ENCODE peak calls at places on chromosomes 5 and 9, in ten cellular contexts. One of them, this sample, is unnamed.

GRCh38 chr5:71615809-71616208 is 28.7 kb downstream of the MCCC2 start:
- DNase-seq in foreskin fibroblast: no peak
- DNase-seq in A673: no peak
- DNase-seq in breast epithelium: no peak
- DNase-seq in cardiac fibroblast: no peak
- DNase-seq in tibial nerve: no peak
- DNase-seq in astrocyte of the spinal cord: no peak
- DNase-seq in AG09309: no peak
- DNase-seq in right lobe of liver: no peak
- DNase-seq in mammary epithelial cell: no peak
- DNase-seq in this sample: no peak

GRCh38 chr5:167893271-167893670 is 398.2 kb upstream of the WWC1 start:
- DNase-seq in right lobe of liver: no peak
- DNase-seq in tibial nerve: no peak
- DNase-seq in cardiac fibroblast: no peak
- DNase-seq in AG09309: no peak
- DNase-seq in foreskin fibroblast: no peak
- DNase-seq in breast epithelium: no peak
- DNase-seq in mammary epithelial cell: no peak
- DNase-seq in A673: peak
- DNase-seq in astrocyte of the spinal cord: no peak
- DNase-seq in this sample: no peak

GRCh38 chr5:170333161-170333909 is 35.8 kb upstream of the LCP2 start:
- DNase-seq in A673: peak
- DNase-seq in breast epithelium: no peak
- DNase-seq in AG09309: no peak
- DNase-seq in astrocyte of the spinal cord: peak
- DNase-seq in tibial nerve: no peak
- DNase-seq in foreskin fibroblast: no peak
- DNase-seq in right lobe of liver: no peak
- DNase-seq in cardiac fibroblast: no peak
- DNase-seq in mammary epithelial cell: peak
- DNase-seq in this sample: peak

GRCh38 chr5:82308997-82309670 is 31.0 kb upstream of the RPS23 start:
- DNase-seq in AG09309: no peak
- DNase-seq in astrocyte of the spinal cord: no peak
- DNase-seq in tibial nerve: no peak
- DNase-seq in foreskin fibroblast: no peak
- DNase-seq in breast epithelium: no peak
- DNase-seq in A673: no peak
- DNase-seq in cardiac fibroblast: no peak
- DNase-seq in right lobe of liver: no peak
- DNase-seq in mammary epithelial cell: no peak
- DNase-seq in this sample: no peak

GRCh38 chr9:125861405-125862063 is 114.4 kb downstream of the PBX3 start:
- DNase-seq in breast epithelium: no peak
- DNase-seq in right lobe of liver: no peak
- DNase-seq in AG09309: no peak
- DNase-seq in cardiac fibroblast: peak
- DNase-seq in foreskin fibroblast: peak
- DNase-seq in tibial nerve: no peak
- DNase-seq in astrocyte of the spinal cord: no peak
- DNase-seq in mammary epithelial cell: peak
- DNase-seq in A673: no peak
- DNase-seq in this sample: no peak

GRCh38 chr9:35757527-35758275 is 3.6 kb upstream of the MSMP start:
- DNase-seq in foreskin fibroblast: no peak
- DNase-seq in A673: no peak
- DNase-seq in cardiac fibroblast: peak
- DNase-seq in astrocyte of the spinal cord: no peak
- DNase-seq in tibial nerve: no peak
- DNase-seq in breast epithelium: peak
- DNase-seq in AG09309: no peak
- DNase-seq in right lobe of liver: peak
- DNase-seq in mammary epithelial cell: no peak
- DNase-seq in this sample: no peak

GRCh38 chr5:10724799-10725507 is 36.1 kb downstream of the DAP start:
- DNase-seq in right lobe of liver: no peak
- DNase-seq in mammary epithelial cell: peak
- DNase-seq in tibial nerve: peak
- DNase-seq in astrocyte of the spinal cord: peak
- DNase-seq in A673: peak
- DNase-seq in cardiac fibroblast: peak
- DNase-seq in AG09309: peak
- DNase-seq in breast epithelium: no peak
- DNase-seq in foreskin fibroblast: peak
- DNase-seq in this sample: no peak

GRCh38 chr5:81544351-81545001 is 150.5 kb upstream of the ACOT12 start:
- DNase-seq in mammary epithelial cell: peak
- DNase-seq in tibial nerve: no peak
- DNase-seq in cardiac fibroblast: peak
- DNase-seq in breast epithelium: no peak
- DNase-seq in AG09309: no peak
- DNase-seq in astrocyte of the spinal cord: no peak
- DNase-seq in right lobe of liver: no peak
- DNase-seq in foreskin fibroblast: no peak
- DNase-seq in A673: no peak
- DNase-seq in this sample: no peak

GRCh38 chr9:128091144-128091543 is 23.1 kb downstream of the SLC25A25 start:
- DNase-seq in right lobe of liver: no peak
- DNase-seq in AG09309: peak
- DNase-seq in foreskin fibroblast: peak
- DNase-seq in astrocyte of the spinal cord: peak
- DNase-seq in A673: peak
- DNase-seq in mammary epithelial cell: peak
- DNase-seq in cardiac fibroblast: peak
- DNase-seq in breast epithelium: no peak
- DNase-seq in tibial nerve: peak
- DNase-seq in this sample: no peak

GRCh38 chr9:71819115-71819739 is 50.9 kb upstream of the CEMIP2 start:
- DNase-seq in AG09309: no peak
- DNase-seq in breast epithelium: no peak
- DNase-seq in tibial nerve: no peak
- DNase-seq in right lobe of liver: no peak
- DNase-seq in astrocyte of the spinal cord: peak
- DNase-seq in mammary epithelial cell: no peak
- DNase-seq in A673: peak
- DNase-seq in foreskin fibroblast: peak
- DNase-seq in cardiac fibroblast: peak
- DNase-seq in this sample: peak

GRCh38 chr9:115385383-115386122 is 267.6 kb upstream of the TNC start:
- DNase-seq in breast epithelium: no peak
- DNase-seq in foreskin fibroblast: no peak
- DNase-seq in right lobe of liver: no peak
- DNase-seq in cardiac fibroblast: no peak
- DNase-seq in astrocyte of the spinal cord: no peak
- DNase-seq in A673: no peak
- DNase-seq in AG09309: no peak
- DNase-seq in mammary epithelial cell: no peak
- DNase-seq in tibial nerve: no peak
- DNase-seq in this sample: no peak

GRCh38 chr5:140116716-140117115 is 2.8 kb downstream of the PURA start:
- DNase-seq in breast epithelium: no peak
- DNase-seq in cardiac fibroblast: no peak
- DNase-seq in mammary epithelial cell: no peak
- DNase-seq in A673: no peak
- DNase-seq in AG09309: no peak
- DNase-seq in right lobe of liver: no peak
- DNase-seq in astrocyte of the spinal cord: no peak
- DNase-seq in tibial nerve: no peak
- DNase-seq in foreskin fibroblast: no peak
- DNase-seq in this sample: no peak

GRCh38 chr9:89887286-89887685 is 282.5 kb downstream of the GADD45G start:
- DNase-seq in right lobe of liver: no peak
- DNase-seq in astrocyte of the spinal cord: no peak
- DNase-seq in mammary epithelial cell: no peak
- DNase-seq in AG09309: no peak
- DNase-seq in tibial nerve: no peak
- DNase-seq in foreskin fibroblast: no peak
- DNase-seq in breast epithelium: peak
- DNase-seq in cardiac fibroblast: no peak
- DNase-seq in A673: no peak
- DNase-seq in this sample: no peak

GRCh38 chr5:123035950-123036390 is 555 bp downstream of the PPIC start:
- DNase-seq in AG09309: no peak
- DNase-seq in foreskin fibroblast: peak
- DNase-seq in astrocyte of the spinal cord: peak
- DNase-seq in right lobe of liver: no peak
- DNase-seq in mammary epithelial cell: peak
- DNase-seq in A673: peak
- DNase-seq in cardiac fibroblast: peak
- DNase-seq in breast epithelium: peak
- DNase-seq in tibial nerve: no peak
- DNase-seq in this sample: no peak

GRCh38 chr9:69204869-69205268 is 30.8 kb downstream of the TJP2 start:
- DNase-seq in tibial nerve: no peak
- DNase-seq in AG09309: no peak
- DNase-seq in mammary epithelial cell: peak
- DNase-seq in foreskin fibroblast: peak
- DNase-seq in A673: no peak
- DNase-seq in astrocyte of the spinal cord: no peak
- DNase-seq in cardiac fibroblast: peak
- DNase-seq in right lobe of liver: no peak
- DNase-seq in breast epithelium: no peak
- DNase-seq in this sample: no peak

DNA sequence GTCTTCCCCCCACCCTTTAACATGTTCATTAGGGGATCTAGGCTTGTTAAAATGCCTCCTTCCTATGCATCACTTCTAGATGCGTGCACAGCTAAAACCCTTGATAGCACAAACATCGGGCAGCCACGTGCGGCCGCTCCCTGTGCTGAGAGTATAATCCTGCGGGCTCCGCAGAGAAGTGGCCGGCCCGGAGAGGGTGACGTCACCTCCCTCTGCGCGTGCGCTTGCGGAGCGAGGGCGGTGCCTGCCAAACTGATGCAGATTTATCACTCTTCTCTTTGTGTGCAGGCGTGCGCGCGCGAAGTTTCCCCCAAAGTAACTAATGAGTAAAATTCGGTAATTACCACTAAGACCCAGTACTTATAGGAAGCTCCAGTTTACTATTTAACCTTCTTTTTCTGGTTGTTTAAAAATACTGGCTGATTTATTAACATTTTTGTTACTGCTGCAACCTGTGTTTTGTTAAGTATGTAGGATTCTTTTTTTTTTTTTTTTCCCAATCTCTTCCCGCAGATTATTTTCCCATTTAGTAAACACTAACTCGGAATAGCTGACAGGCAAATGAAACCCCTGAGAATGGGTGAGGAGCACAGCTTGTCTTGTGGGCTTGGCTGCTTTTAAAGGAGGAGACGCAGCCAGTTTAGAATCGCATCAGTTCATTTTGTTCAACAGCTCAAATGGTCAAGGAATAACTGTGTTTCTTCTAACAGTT is 121.6 kb downstream of the TRIO start:
- DNase-seq in AG09309: peak
- DNase-seq in right lobe of liver: peak
- DNase-seq in foreskin fibroblast: peak
- DNase-seq in astrocyte of the spinal cord: peak
- DNase-seq in breast epithelium: peak
- DNase-seq in tibial nerve: peak
- DNase-seq in mammary epithelial cell: peak
- DNase-seq in A673: peak
- DNase-seq in cardiac fibroblast: peak
- DNase-seq in this sample: peak
- H3K4me3 ChIP-seq in AG09309: no peak
- H3K4me3 ChIP-seq in right lobe of liver: peak
- H3K4me3 ChIP-seq in foreskin fibroblast: peak
- H3K4me3 ChIP-seq in astrocyte of the spinal cord: no peak
- H3K4me3 ChIP-seq in breast epithelium: peak
- H3K4me3 ChIP-seq in tibial nerve: peak
- H3K4me3 ChIP-seq in mammary epithelial cell: peak
- H3K4me3 ChIP-seq in A673: peak
- H3K4me3 ChIP-seq in cardiac fibroblast: peak
- H3K4me3 ChIP-seq in this sample: no peak

DNA sequence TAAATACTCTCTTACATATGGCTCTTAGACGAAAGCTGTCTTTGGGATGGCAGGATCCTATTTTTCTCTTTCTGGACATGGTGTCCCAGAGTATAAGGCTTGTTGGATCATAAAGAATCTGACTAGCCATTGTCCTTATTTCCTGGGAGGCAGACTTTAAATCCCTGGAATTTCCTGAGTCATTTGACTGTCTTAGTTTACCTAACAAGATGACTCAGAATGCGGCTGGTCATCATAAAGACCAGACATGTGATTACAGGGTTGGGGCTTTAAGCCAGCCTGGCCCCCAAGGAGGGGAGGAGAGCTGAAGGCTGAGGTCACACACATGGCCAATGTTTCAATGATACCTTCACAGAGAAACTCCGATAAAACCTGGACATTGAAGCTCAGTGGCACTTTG is 37.2 kb downstream of the FAM240B start:
- DNase-seq in breast epithelium: no peak
- DNase-seq in AG09309: peak
- DNase-seq in tibial nerve: no peak
- DNase-seq in cardiac fibroblast: peak
- DNase-seq in mammary epithelial cell: peak
- DNase-seq in right lobe of liver: no peak
- DNase-seq in A673: peak
- DNase-seq in astrocyte of the spinal cord: peak
- DNase-seq in foreskin fibroblast: peak
- DNase-seq in this sample: no peak
- H3K4me3 ChIP-seq in breast epithelium: no peak
- H3K4me3 ChIP-seq in AG09309: no peak
- H3K4me3 ChIP-seq in tibial nerve: no peak
- H3K4me3 ChIP-seq in cardiac fibroblast: no peak
- H3K4me3 ChIP-seq in mammary epithelial cell: no peak
- H3K4me3 ChIP-seq in right lobe of liver: no peak
- H3K4me3 ChIP-seq in A673: no peak
- H3K4me3 ChIP-seq in astrocyte of the spinal cord: no peak
- H3K4me3 ChIP-seq in foreskin fibroblast: no peak
- H3K4me3 ChIP-seq in this sample: no peak

GRCh38 chr5:142110988-142111687 is 2.6 kb downstream of the NDFIP1 start:
- DNase-seq in astrocyte of the spinal cord: no peak
- DNase-seq in AG09309: no peak
- DNase-seq in breast epithelium: no peak
- DNase-seq in mammary epithelial cell: no peak
- DNase-seq in tibial nerve: no peak
- DNase-seq in right lobe of liver: no peak
- DNase-seq in A673: no peak
- DNase-seq in cardiac fibroblast: no peak
- DNase-seq in foreskin fibroblast: no peak
- DNase-seq in this sample: no peak
- H3K4me3 ChIP-seq in astrocyte of the spinal cord: no peak
- H3K4me3 ChIP-seq in AG09309: no peak
- H3K4me3 ChIP-seq in breast epithelium: peak
- H3K4me3 ChIP-seq in mammary epithelial cell: no peak
- H3K4me3 ChIP-seq in tibial nerve: no peak
- H3K4me3 ChIP-seq in right lobe of liver: no peak
- H3K4me3 ChIP-seq in A673: no peak
- H3K4me3 ChIP-seq in cardiac fibroblast: no peak
- H3K4me3 ChIP-seq in foreskin fibroblast: peak
- H3K4me3 ChIP-seq in this sample: peak

GRCh38 chr5:102600964-102601363 is 102.2 kb upstream of the SLCO6A1 start:
- DNase-seq in mammary epithelial cell: peak
- DNase-seq in breast epithelium: no peak
- DNase-seq in right lobe of liver: no peak
- DNase-seq in tibial nerve: no peak
- DNase-seq in AG09309: no peak
- DNase-seq in A673: peak
- DNase-seq in cardiac fibroblast: peak
- DNase-seq in astrocyte of the spinal cord: peak
- DNase-seq in foreskin fibroblast: peak
- DNase-seq in this sample: no peak
- H3K4me3 ChIP-seq in mammary epithelial cell: no peak
- H3K4me3 ChIP-seq in breast epithelium: no peak
- H3K4me3 ChIP-seq in right lobe of liver: no peak
- H3K4me3 ChIP-seq in tibial nerve: no peak
- H3K4me3 ChIP-seq in AG09309: no peak
- H3K4me3 ChIP-seq in A673: no peak
- H3K4me3 ChIP-seq in cardiac fibroblast: no peak
- H3K4me3 ChIP-seq in astrocyte of the spinal cord: no peak
- H3K4me3 ChIP-seq in foreskin fibroblast: no peak
- H3K4me3 ChIP-seq in this sample: no peak

GRCh38 chr9:135080286-135081263 is 6.9 kb upstream of the OLFM1 start:
- DNase-seq in cardiac fibroblast: no peak
- DNase-seq in A673: no peak
- DNase-seq in tibial nerve: no peak
- DNase-seq in mammary epithelial cell: no peak
- DNase-seq in AG09309: no peak
- DNase-seq in foreskin fibroblast: no peak
- DNase-seq in right lobe of liver: no peak
- DNase-seq in astrocyte of the spinal cord: no peak
- DNase-seq in breast epithelium: peak
- DNase-seq in this sample: no peak
- H3K4me3 ChIP-seq in cardiac fibroblast: no peak
- H3K4me3 ChIP-seq in A673: no peak
- H3K4me3 ChIP-seq in tibial nerve: no peak
- H3K4me3 ChIP-seq in mammary epithelial cell: no peak
- H3K4me3 ChIP-seq in AG09309: no peak
- H3K4me3 ChIP-seq in foreskin fibroblast: no peak
- H3K4me3 ChIP-seq in right lobe of liver: no peak
- H3K4me3 ChIP-seq in astrocyte of the spinal cord: no peak
- H3K4me3 ChIP-seq in breast epithelium: no peak
- H3K4me3 ChIP-seq in this sample: no peak

This sample was measured in effector memory CD4-positive, alpha-beta T cell.